ENCODE peak calls at places on chromosomes 4 and X, in eight cellular contexts. U is heart left ventricle; R is kidney; J is psoas muscle; K is IMR-90; Y is naive thymus-derived CD4-positive, alpha-beta T cell; D is MM.1S; Q is neural progenitor cell. C is an unnamed sample. For H3K36me3, the result is how much of the 10 kb centered on the place peaks cover.

GRCh38 chrX:154506483-154507332 is 9.3 kb downstream of the FAM3A start:
- DNase-seq in D (no peak), R (peak), K (no peak), Q (no peak), Y (no peak), J (no peak), U (no peak), C (no peak)

GRCh38 chr4:187128226-187128625 is 404.6 kb upstream of the FAT1 start:
- DNase-seq in Y (no peak), R (no peak), K (peak), D (no peak), J (no peak), U (no peak), Q (no peak), C (no peak)

GRCh38 chrX:129706395-129707072 is 32.2 kb upstream of the XPNPEP2 start:
- DNase-seq in U (peak), D (no peak), J (peak), Y (no peak), Q (no peak), K (no peak), R (no peak), C (no peak)

GRCh38 chr4:48329976-48330375 is 11.4 kb upstream of the SLAIN2 start:
- DNase-seq in Y (no peak), Q (no peak), D (no peak), J (no peak), R (no peak), U (no peak), K (peak), C (no peak)

GRCh38 chr4:102342404-102343074 is 2.7 kb downstream of the SLC39A8 start:
- DNase-seq in Q (no peak), R (no peak), U (no peak), K (no peak), D (no peak), J (no peak), Y (no peak), C (no peak)

GRCh38 chr4:115058533-115058932 is 54.9 kb downstream of the NDST4 start:
- DNase-seq in U (no peak), Y (no peak), J (no peak), D (peak), Q (no peak), K (no peak), R (no peak), C (no peak)

GRCh38 chrX:120365320-120365719 is 3.4 kb downstream of the ATP1B4 start:
- DNase-seq in Q (peak), J (peak), Y (peak), U (peak), D (peak), R (no peak), K (no peak), C (no peak)

GRCh38 chrX:147735364-147735763 is 176.4 kb upstream of the FMR1 start:
- DNase-seq in R (no peak), U (no peak), K (no peak), D (no peak), J (no peak), Q (no peak), Y (no peak), C (no peak)

GRCh38 chr4:46956451-46956850 is 36.9 kb downstream of the GABRA4 start:
- DNase-seq in J (no peak), R (no peak), U (no peak), D (no peak), Y (no peak), Q (no peak), K (peak), C (no peak)

GRCh38 chr4:41665808-41666207 is 82.7 kb downstream of the PHOX2B start:
- DNase-seq in K (no peak), D (no peak), R (no peak), J (no peak), Q (no peak), Y (no peak), U (no peak), C (no peak)

GRCh38 chr4:158189409-158189808 is 16.6 kb upstream of the GASK1B start:
- DNase-seq in U (no peak), Y (no peak), K (no peak), R (no peak), Q (no peak), J (no peak), D (no peak), C (no peak)

GRCh38 chr4:98468744-98469143 is 189.7 kb downstream of the TSPAN5 start:
- DNase-seq in K (peak), Q (peak), Y (no peak), J (no peak), D (no peak), U (no peak), R (no peak), C (no peak)

GRCh38 chr4:61200195-61200990 is at the start of gene ADGRL3:
- DNase-seq in K (peak), U (peak), Q (peak), D (no peak), J (no peak), Y (no peak), R (peak), C (peak)

GRCh38 chrX:1052021-1052420 is 160.4 kb downstream of the CRLF2 start:
- DNase-seq in R (no peak), K (no peak), Y (no peak), J (no peak), D (no peak), Q (no peak), U (no peak), C (no peak)

GRCh38 chr4:151407466-151408379 is 1.3 kb upstream of the FHIP1A start:
- DNase-seq in U (peak), Q (peak), R (peak), D (peak), Y (peak), J (peak), K (no peak), C (peak)

GRCh38 chrX:133749951-133750350 is 235.4 kb downstream of the GPC3 start:
- DNase-seq in K (no peak), U (no peak), R (no peak), Y (no peak), D (no peak), J (no peak), Q (no peak), C (no peak)

GRCh38 chrX:118188977-118189376 is 72.4 kb upstream of the KLHL13 start:
- DNase-seq in R (no peak), Y (no peak), D (no peak), Q (no peak), J (no peak), U (no peak), K (no peak), C (no peak)

GRCh38 chrX:26442340-26442739 is 226.4 kb downstream of the MAGEB5 start:
- DNase-seq in U (no peak), R (no peak), K (peak), J (no peak), D (peak), Q (peak), Y (no peak), C (no peak)

GRCh38 chr4:2942532-2943363 is 20.5 kb downstream of the NOP14 start:
- DNase-seq in R (peak), J (no peak), Y (no peak), Q (no peak), U (no peak), K (no peak), D (no peak), C (no peak)

GRCh38 chr4:2942037-2942531 is 21.1 kb downstream of the NOP14 start:
- DNase-seq in K (no peak), U (no peak), J (no peak), Q (no peak), Y (no peak), R (no peak), D (no peak), C (no peak)

GRCh38 chr4:2944882-2945526 is 18.2 kb downstream of the NOP14 start:
- DNase-seq in Q (no peak), Y (no peak), J (no peak), K (no peak), U (no peak), D (no peak), R (no peak), C (no peak)

GRCh38 chr4:2944091-2944482 is 19.1 kb downstream of the NOP14 start:
- DNase-seq in K (no peak), J (no peak), D (no peak), U (no peak), Q (no peak), Y (no peak), R (no peak), C (no peak)

DNA sequence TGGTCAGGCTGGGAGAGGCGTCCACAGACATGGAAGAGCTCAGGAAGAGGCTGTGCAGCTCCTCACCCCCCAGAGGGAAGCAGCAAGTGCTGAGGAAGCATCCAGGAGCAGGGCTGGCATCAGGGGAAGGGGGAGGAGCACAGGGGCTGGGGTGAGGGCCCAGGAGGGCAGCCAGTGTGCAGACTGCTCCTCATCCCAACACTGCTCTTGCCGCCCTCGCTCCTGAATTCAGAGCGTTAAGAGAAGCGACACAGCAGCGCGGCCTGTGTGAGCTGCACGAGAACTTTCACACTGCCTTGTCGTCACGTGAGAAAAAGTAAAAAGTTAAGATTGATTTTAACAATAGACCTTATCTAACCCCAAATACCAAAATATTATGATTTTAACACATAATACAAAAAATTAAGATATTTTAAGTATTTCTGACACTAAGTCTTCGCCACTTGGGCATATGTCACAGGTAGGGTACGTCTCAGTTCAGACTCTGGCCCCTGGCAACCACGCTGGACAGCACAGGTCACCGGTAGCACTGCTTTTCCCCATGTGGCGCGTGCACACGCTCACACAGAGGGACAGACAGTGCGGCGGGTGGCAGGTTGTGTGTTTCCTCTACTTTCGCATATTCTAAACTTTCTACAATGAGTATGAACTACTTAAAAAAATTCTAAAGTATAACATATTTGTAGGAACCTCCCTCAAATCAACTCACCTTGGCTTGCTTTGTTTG is 19.7 kb downstream of the NOP14 start:
- DNase-seq in D (no peak), U (no peak), Y (no peak), Q (no peak), R (no peak), J (no peak), K (no peak), C (no peak)
- H3K36me3 ChIP-seq in D (under half), U (half or more), Y (half or more), Q (under half), R (half or more), J (under half), K (half or more), C (under half)

GRCh38 chr4:159212675-159213297 is 109.9 kb downstream of the RAPGEF2 start:
- DNase-seq in J (no peak), R (no peak), K (no peak), D (no peak), U (peak), Y (no peak), Q (no peak), C (no peak)
- H3K27ac ChIP-seq in J (peak), R (no peak), K (no peak), D (no peak), U (peak), Y (no peak), Q (no peak), C (no peak)

GRCh38 chr4:2685541-2685940 is 70.6 kb downstream of the TNIP2 start:
- DNase-seq in Q (no peak), J (no peak), K (peak), D (no peak), U (no peak), R (no peak), Y (no peak), C (no peak)
- H3K36me3 ChIP-seq in Q (under half), J (under half), K (under half), D (under half), U (under half), R (under half), Y (half or more), C (under half)

GRCh38 chr4:184815046-184815877 is 10.5 kb downstream of the ACSL1 start:
- DNase-seq in U (peak), Y (no peak), K (peak), R (peak), J (peak), D (peak), Q (peak), C (peak)
- H3K27ac ChIP-seq in U (peak), Y (no peak), K (no peak), R (peak), J (peak), D (peak), Q (no peak), C (peak)

DNA sequence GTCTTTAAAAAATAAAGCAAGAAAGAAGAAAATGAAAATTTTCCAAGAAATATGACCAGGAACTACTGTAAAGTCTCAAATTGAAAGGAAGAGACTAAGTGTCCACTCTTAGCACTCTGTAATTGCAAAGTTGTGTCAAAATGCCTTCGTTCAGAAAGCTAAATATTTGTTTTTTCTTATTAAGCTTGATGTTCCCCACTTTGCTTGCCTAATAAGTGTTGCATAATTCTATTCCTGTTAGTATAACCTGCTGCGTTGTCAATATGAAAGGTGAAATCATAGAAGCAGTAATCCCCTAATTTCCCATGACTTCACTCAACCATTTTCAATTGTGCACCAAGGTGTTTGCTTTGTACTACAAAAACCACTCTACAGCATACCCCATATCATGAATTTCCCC is 442.9 kb upstream of the CTSO start:
- DNase-seq in U (no peak), Q (no peak), D (no peak), R (no peak), Y (no peak), J (no peak), K (no peak), C (no peak)
- H3K36me3 ChIP-seq in U (under half), Q (under half), D (under half), R (under half), Y (under half), J (under half), K (under half), C (under half)

GRCh38 chr4:184541918-184542317 is 67.6 kb upstream of the IRF2 start:
- DNase-seq in R (no peak), J (no peak), D (no peak), Y (no peak), U (no peak), Q (no peak), K (no peak), C (no peak)
- H3K27ac ChIP-seq in R (peak), J (no peak), D (no peak), Y (no peak), U (no peak), Q (no peak), K (no peak), C (no peak)

C was measured in uterus.